ENCODE peak calls at places on chromosome 9, in five cellular contexts. G is NCI-H2029, X is HepG2, H is NCI-H524, Q is left ventricle myocardium superior. Y is an unnamed sample.

GRCh38 chr9:98577446-98577845 is 131.3 kb downstream of the GABBR2 start:
- DNase-seq in G (no peak), X (no peak), H (no peak), Q (no peak), Y (no peak)

GRCh38 chr9:82923410-82924242 is 139.3 kb downstream of the RASEF start:
- DNase-seq in G (peak; percentile 78), X (peak; percentile 23), H (peak; percentile 89), Q (no peak), Y (no peak)

GRCh38 chr9:93096131-93096802 is at the start of gene CARD19:
- DNase-seq in G (peak; percentile 36), X (no peak), H (peak; percentile 46), Q (no peak), Y (no peak)

GRCh38 chr9:135811796-135812195 is 95.5 kb downstream of the CAMSAP1 start:
- DNase-seq in G (peak; percentile 35), X (no peak), H (peak; percentile 78), Q (no peak), Y (no peak)

GRCh38 chr9:128727626-128728248 is 3.8 kb upstream of the ZDHHC12 start:
- DNase-seq in G (no peak), X (no peak), H (no peak), Q (no peak), Y (no peak)

GRCh38 chr9:86413966-86414880 is 60.0 kb upstream of the TUT7 start:
- DNase-seq in G (no peak), X (peak; percentile 25), H (peak; percentile 5), Q (no peak), Y (no peak)

GRCh38 chr9:92964981-92965758 is 17.8 kb downstream of the FGD3 start:
- DNase-seq in G (no peak), X (no peak), H (no peak), Q (peak; percentile 58), Y (no peak)

GRCh38 chr9:14661421-14662059 is 31.7 kb downstream of the ZDHHC21 start:
- DNase-seq in G (no peak), X (peak; percentile 27), H (peak; percentile 39), Q (no peak), Y (no peak)

GRCh38 chr9:90925581-90926257 is 124.1 kb downstream of the SYK start:
- DNase-seq in G (no peak), X (no peak), H (no peak), Q (no peak), Y (no peak)

GRCh38 chr9:87850405-87850804 is 32.3 kb upstream of the SPATA31E1 start:
- DNase-seq in G (no peak), X (no peak), H (no peak), Q (no peak), Y (peak; percentile 26)

GRCh38 chr9:129352157-129352870 is 174.3 kb upstream of the IER5L start:
- DNase-seq in G (no peak), X (no peak), H (peak; percentile 62), Q (peak; percentile 64), Y (no peak)

GRCh38 chr9:18396102-18396728 is 77.7 kb upstream of the ADAMTSL1 start:
- DNase-seq in G (no peak), X (peak; percentile 1), H (peak; percentile 23), Q (no peak), Y (no peak)

GRCh38 chr9:19513671-19514275 is 105.0 kb downstream of the ACER2 start:
- DNase-seq in G (no peak), X (no peak), H (no peak), Q (no peak), Y (no peak)

GRCh38 chr9:98533866-98534265 is 174.9 kb downstream of the GABBR2 start:
- DNase-seq in G (no peak), X (no peak), H (no peak), Q (no peak), Y (no peak)

GRCh38 chr9:86112057-86112456 is 12.7 kb upstream of the GOLM1 start:
- DNase-seq in G (no peak), X (no peak), H (no peak), Q (no peak), Y (no peak)

GRCh38 chr9:96232539-96233241 is 69.3 kb downstream of the HSD17B3 start:
- DNase-seq in G (peak; percentile 28), X (peak; percentile 41), H (peak; percentile 52), Q (peak; percentile 77), Y (no peak)

GRCh38 chr9:105994970-105995369 is 300.6 kb downstream of the TMEM38B start:
- DNase-seq in G (no peak), X (no peak), H (no peak), Q (no peak), Y (peak; percentile 31)

GRCh38 chr9:6501526-6502210 is 88.7 kb downstream of the UHRF2 start:
- DNase-seq in G (no peak), X (no peak), H (no peak), Q (no peak), Y (no peak)

GRCh38 chr9:840343-840742 is 1.2 kb upstream of the DMRT1 start:
- DNase-seq in G (no peak), X (no peak), H (peak; percentile 30), Q (no peak), Y (no peak)

GRCh38 chr9:111483419-111483861 is 743 bp downstream of the ECPAS start:
- DNase-seq in G (peak; percentile 53), X (peak; percentile 6), H (peak; percentile 62), Q (peak; percentile 67), Y (no peak)

GRCh38 chr9:128150594-128151342 is 1.5 kb downstream of the LCN2 start:
- DNase-seq in G (no peak), X (peak; percentile 47), H (peak; percentile 69), Q (peak; percentile 27), Y (no peak)

GRCh38 chr9:85263288-85263687 is 478.5 kb downstream of the AGTPBP1 start:
- DNase-seq in G (no peak), X (no peak), H (no peak), Q (no peak), Y (no peak)

GRCh38 chr9:26169684-26170083 is 491.4 kb upstream of the TUSC1 start:
- DNase-seq in G (no peak), X (no peak), H (no peak), Q (no peak), Y (no peak)

GRCh38 chr9:118689280-118689679 is 680.0 kb downstream of the BRINP1 start:
- DNase-seq in G (no peak), X (no peak), H (no peak), Q (no peak), Y (no peak)

GRCh38 chr9:18771736-18772135 is 261.3 kb downstream of the SAXO1 start:
- DNase-seq in G (no peak), X (no peak), H (no peak), Q (no peak), Y (no peak)

GRCh38 chr9:38388283-38389223 is 3.9 kb upstream of the ALDH1B1 start:
- DNase-seq in G (no peak), X (peak; percentile 44), H (peak; percentile 38), Q (peak; percentile 47), Y (no peak)

GRCh38 chr9:115939065-115939765 is 214.4 kb upstream of the PAPPA start:
- DNase-seq in G (no peak), X (no peak), H (no peak), Q (no peak), Y (peak; percentile 70)

GRCh38 chr9:126614455-126615248 is 924 bp downstream of the LMX1B start:
- DNase-seq in G (no peak), X (no peak), H (peak; percentile 36), Q (no peak), Y (no peak)

GRCh38 chr9:127183814-127184582 is 61.6 kb upstream of the ANGPTL2 start:
- DNase-seq in G (no peak), X (no peak), H (no peak), Q (peak; percentile 76), Y (no peak)

GRCh38 chr9:72633966-72634365 is 112.6 kb downstream of the TMC1 start:
- DNase-seq in G (no peak), X (no peak), H (no peak), Q (no peak), Y (peak; percentile 37)

GRCh38 chr9:76603448-76603895 is 144.5 kb downstream of the GCNT1 start:
- DNase-seq in G (no peak), X (no peak), H (no peak), Q (no peak), Y (no peak)

GRCh38 chr9:95494022-95494415 is 22.8 kb downstream of the PTCH1 start:
- DNase-seq in G (peak; percentile 86), X (no peak), H (peak; percentile 95), Q (no peak), Y (no peak)

Y was measured in epithelial cell of prostate.